ENCODE peak calls at places on chromosomes 4 and X, in six cellular contexts. V, K, L, F, Z and C are unnamed samples.

GRCh38 chr4:106929248-106929647 is 106.9 kb downstream of the DKK2 start:
- DNase-seq in V (no peak), K (no peak), L (no peak), F (no peak), Z (no peak), C (no peak)

GRCh38 chrX:107676559-107677378 is 48.5 kb downstream of the PRPS1 start:
- DNase-seq in V (peak; percentile 84), K (peak; percentile 96), L (peak; percentile 81), F (peak; percentile 91), Z (peak; percentile 48), C (peak; percentile 29)

GRCh38 chr4:700587-701264 is 4.9 kb upstream of the PCGF3 start:
- DNase-seq in V (no peak), K (no peak), L (no peak), F (no peak), Z (no peak), C (no peak)

GRCh38 chr4:27087306-27088045 is 226.8 kb downstream of the STIM2 start:
- DNase-seq in V (no peak), K (no peak), L (no peak), F (no peak), Z (no peak), C (no peak)

GRCh38 chr4:47475411-47475810 is 9.7 kb upstream of the ATP10D start:
- DNase-seq in V (no peak), K (no peak), L (no peak), F (no peak), Z (no peak), C (no peak)

GRCh38 chr4:181909368-181909767 is 333.8 kb upstream of the TENM3 start:
- DNase-seq in V (no peak), K (no peak), L (no peak), F (no peak), Z (peak; percentile 11), C (no peak)

GRCh38 chrX:153653556-153653955 is 6.6 kb downstream of the DUSP9 start:
- DNase-seq in V (no peak), K (no peak), L (no peak), F (no peak), Z (no peak), C (no peak)

GRCh38 chr4:121728798-121729226 is 32.0 kb upstream of the ANXA5 start:
- DNase-seq in V (no peak), K (no peak), L (no peak), F (no peak), Z (no peak), C (no peak)

GRCh38 chrX:15988661-15989603 is 134.3 kb upstream of the AP1S2 start:
- DNase-seq in V (peak; percentile 45), K (no peak), L (no peak), F (no peak), Z (no peak), C (no peak)

GRCh38 chr4:106583567-106583966 is 215.0 kb upstream of the GIMD1 start:
- DNase-seq in V (no peak), K (no peak), L (no peak), F (no peak), Z (no peak), C (no peak)

GRCh38 chrX:20211261-20211786 is 55.4 kb downstream of the RPS6KA3 start:
- DNase-seq in V (no peak), K (no peak), L (no peak), F (no peak), Z (no peak), C (peak; percentile 30)

GRCh38 chr4:13261486-13262257 is 222.5 kb downstream of the RAB28 start:
- DNase-seq in V (no peak), K (no peak), L (no peak), F (no peak), Z (no peak), C (no peak)

GRCh38 chr4:180766903-180767302 is 1476.3 kb upstream of the TENM3 start:
- DNase-seq in V (no peak), K (no peak), L (no peak), F (no peak), Z (no peak), C (no peak)

GRCh38 chrX:86171366-86171765 is 23.1 kb downstream of the DACH2 start:
- DNase-seq in V (no peak), K (no peak), L (peak; percentile 19), F (no peak), Z (peak; percentile 52), C (no peak)

GRCh38 chrX:54090880-54091279 is 46.6 kb upstream of the PHF8 start:
- DNase-seq in V (no peak), K (no peak), L (no peak), F (no peak), Z (no peak), C (no peak)

GRCh38 chrX:72050011-72050410 is 81.7 kb downstream of the RTL5 start:
- DNase-seq in V (no peak), K (no peak), L (no peak), F (no peak), Z (no peak), C (no peak)

GRCh38 chr4:105050896-105051295 is 95.8 kb upstream of the TET2 start:
- DNase-seq in V (no peak), K (no peak), L (no peak), F (no peak), Z (no peak), C (no peak)

GRCh38 chr4:41339812-41340809 is 83.4 kb downstream of the UCHL1 start:
- DNase-seq in V (peak; percentile 30), K (no peak), L (peak; percentile 21), F (no peak), Z (no peak), C (no peak)
- H3K4me3 ChIP-seq in V (no peak overlapping the region), K (no peak overlapping the region), L (no peak overlapping the region), F (no peak overlapping the region), Z (no peak overlapping the region), C (no peak overlapping the region)

GRCh38 chrX:38224160-38224559 is 3.5 kb upstream of the SRPX start:
- DNase-seq in V (no peak), K (no peak), L (no peak), F (no peak), Z (no peak), C (no peak)

GRCh38 chrX:38220024-38220935 is at the start of gene SRPX:
- DNase-seq in V (peak; percentile 27), K (no peak), L (peak; percentile 25), F (peak; percentile 77), Z (peak; percentile 65), C (no peak)

GRCh38 chrX:38225093-38225492 is 4.4 kb upstream of the SRPX start:
- DNase-seq in V (no peak), K (no peak), L (no peak), F (no peak), Z (no peak), C (no peak)

GRCh38 chrX:38221391-38221929 is 789 bp upstream of the SRPX start:
- DNase-seq in V (no peak), K (no peak), L (no peak), F (no peak), Z (no peak), C (no peak)

GRCh38 chrX:38220936-38221386 is 290 bp upstream of the SRPX start:
- DNase-seq in V (peak; percentile 33), K (no peak), L (no peak), F (no peak), Z (no peak), C (no peak)
- H3K27ac ChIP-seq in V (peak overlapping the region; percentile 57), K (peak overlapping the region; percentile 51), L (no peak overlapping the region), F (peak overlapping the region; percentile 34), Z (no peak overlapping the region), C (no peak overlapping the region)

GRCh38 chr4:38080061-38080531 is 119.9 kb downstream of the PTTG2 start:
- DNase-seq in V (no peak), K (no peak), L (no peak), F (no peak), Z (no peak), C (no peak)
- H3K4me1 ChIP-seq in V (peaks cover 92% of the 10 kb centered on the region), K (peaks cover 73% of the 10 kb centered on the region), L (peaks cover 15% of the 10 kb centered on the region), F (peaks cover 28% of the 10 kb centered on the region), Z (peaks cover 17% of the 10 kb centered on the region), C (no peaks in the 10 kb centered on the region)

DNA sequence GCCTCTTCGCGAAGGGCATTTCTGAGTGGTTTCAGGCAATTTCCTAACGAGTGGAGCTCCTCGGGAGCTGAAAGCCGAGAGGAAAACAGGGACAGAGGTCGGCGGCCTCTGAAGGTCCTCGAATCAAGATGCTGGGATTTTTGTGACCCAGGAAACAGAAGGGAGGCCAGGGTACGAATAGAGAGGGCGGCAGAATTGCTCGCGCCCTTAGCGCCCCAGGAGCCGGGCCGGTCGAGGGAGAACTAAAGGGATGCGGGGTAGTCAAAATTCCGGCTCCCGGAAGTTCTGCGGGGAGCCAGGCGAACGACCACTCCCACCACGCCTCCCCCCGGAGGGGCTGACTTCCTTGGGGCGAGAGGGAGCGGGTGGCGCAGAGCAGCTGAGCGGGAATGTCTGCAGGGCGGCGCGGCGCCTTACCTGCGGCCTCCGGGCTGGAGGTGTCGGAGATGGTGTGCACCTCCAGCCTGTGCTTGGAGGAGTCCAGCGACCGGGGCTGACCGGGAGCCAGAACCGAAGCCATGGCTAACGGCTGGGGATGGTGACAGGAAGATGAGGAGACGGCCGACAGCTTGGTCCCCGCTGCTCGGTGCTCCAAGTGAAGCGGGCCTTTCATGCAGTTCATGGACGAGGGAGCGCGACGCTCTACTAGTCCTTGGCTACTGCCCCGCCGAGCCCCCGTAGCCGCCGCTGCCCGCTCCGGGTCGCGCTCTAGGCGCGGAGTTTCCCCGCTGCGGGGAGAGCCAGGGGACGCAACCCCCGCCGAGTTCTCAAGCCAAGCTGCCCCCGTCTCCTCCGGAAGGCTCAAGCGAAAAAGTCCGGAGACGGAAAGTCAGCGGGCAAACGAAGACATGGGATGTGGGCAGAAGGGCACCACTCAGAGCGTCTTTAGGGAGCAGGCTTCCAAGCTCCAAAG is 782 bp downstream of the PITX2 start:
- DNase-seq in V (no peak), K (no peak), L (no peak), F (no peak), Z (no peak), C (no peak)
- H3K4me3 ChIP-seq in V (peak overlapping the region; percentile 18), K (peak overlapping the region; percentile 88), L (no peak overlapping the region), F (peak overlapping the region; percentile 54), Z (peak overlapping the region; percentile 47), C (no peak overlapping the region)